ENCODE peak calls at places on chromosomes 16 and 17, in ten cellular contexts. E, O, F, V, Z, P, X, I, C and S are unnamed samples.
A peak's percentile ranks its signal among the peaks of the same experiment; 100 is the strongest.

GRCh38 chr17:27315322-27315721 is 21.4 kb downstream of the WSB1 start:
- DNase-seq in E (peak; percentile 94), O (peak; percentile 96), F (peak; percentile 88), V (no peak), Z (peak; percentile 84), P (peak; percentile 77), X (peak; percentile 78), I (peak; percentile 83), C (peak; percentile 75), S (peak; percentile 86)

GRCh38 chr17:63439682-63440081 is 6.4 kb downstream of the CYB561 start:
- DNase-seq in E (peak; percentile 51), O (peak; percentile 7), F (no peak), V (no peak), Z (no peak), P (no peak), X (no peak), I (no peak), C (no peak), S (no peak)

GRCh38 chr16:30876867-30877266 is 17.0 kb downstream of the BCL7C start:
- DNase-seq in E (no peak), O (no peak), F (no peak), V (no peak), Z (no peak), P (no peak), X (no peak), I (no peak), C (no peak), S (no peak)

GRCh38 chr17:76513306-76513692 is 12.1 kb upstream of the RHBDF2 start:
- DNase-seq in E (no peak), O (no peak), F (no peak), V (no peak), Z (no peak), P (no peak), X (no peak), I (no peak), C (no peak), S (no peak)

GRCh38 chr17:45132569-45133463 is 501 bp upstream of the PLCD3 start:
- DNase-seq in E (peak; percentile 70), O (peak; percentile 95), F (peak; percentile 81), V (peak; percentile 92), Z (peak; percentile 91), P (peak; percentile 91), X (peak; percentile 92), I (peak; percentile 86), C (peak; percentile 74), S (no peak)

GRCh38 chr16:2058901-2059300 is 11.1 kb downstream of the TSC2 start:
- DNase-seq in E (no peak), O (no peak), F (no peak), V (no peak), Z (no peak), P (no peak), X (no peak), I (no peak), C (no peak), S (no peak)

GRCh38 chr17:9982159-9982558 is 77.1 kb upstream of the RCVRN start:
- DNase-seq in E (no peak), O (no peak), F (no peak), V (no peak), Z (peak; percentile 12), P (no peak), X (no peak), I (no peak), C (no peak), S (no peak)

GRCh38 chr17:15503731-15504130 is 36.3 kb upstream of the CDRT4 start:
- DNase-seq in E (no peak), O (no peak), F (no peak), V (no peak), Z (no peak), P (no peak), X (no peak), I (no peak), C (no peak), S (no peak)

GRCh38 chr16:79864032-79864780 is 263.7 kb upstream of the MAF start:
- DNase-seq in E (no peak), O (no peak), F (no peak), V (no peak), Z (no peak), P (no peak), X (no peak), I (no peak), C (no peak), S (no peak)

GRCh38 chr16:79862601-79863000 is 262.1 kb upstream of the MAF start:
- DNase-seq in E (no peak), O (no peak), F (no peak), V (no peak), Z (no peak), P (no peak), X (no peak), I (no peak), C (no peak), S (no peak)

GRCh38 chr16:79864781-79865391 is 264.3 kb upstream of the MAF start:
- DNase-seq in E (no peak), O (no peak), F (no peak), V (no peak), Z (peak; percentile 19), P (no peak), X (no peak), I (no peak), C (no peak), S (no peak)

GRCh38 chr16:79865918-79866317 is 265.4 kb upstream of the MAF start:
- DNase-seq in E (no peak), O (no peak), F (no peak), V (no peak), Z (no peak), P (no peak), X (no peak), I (no peak), C (no peak), S (no peak)

DNA sequence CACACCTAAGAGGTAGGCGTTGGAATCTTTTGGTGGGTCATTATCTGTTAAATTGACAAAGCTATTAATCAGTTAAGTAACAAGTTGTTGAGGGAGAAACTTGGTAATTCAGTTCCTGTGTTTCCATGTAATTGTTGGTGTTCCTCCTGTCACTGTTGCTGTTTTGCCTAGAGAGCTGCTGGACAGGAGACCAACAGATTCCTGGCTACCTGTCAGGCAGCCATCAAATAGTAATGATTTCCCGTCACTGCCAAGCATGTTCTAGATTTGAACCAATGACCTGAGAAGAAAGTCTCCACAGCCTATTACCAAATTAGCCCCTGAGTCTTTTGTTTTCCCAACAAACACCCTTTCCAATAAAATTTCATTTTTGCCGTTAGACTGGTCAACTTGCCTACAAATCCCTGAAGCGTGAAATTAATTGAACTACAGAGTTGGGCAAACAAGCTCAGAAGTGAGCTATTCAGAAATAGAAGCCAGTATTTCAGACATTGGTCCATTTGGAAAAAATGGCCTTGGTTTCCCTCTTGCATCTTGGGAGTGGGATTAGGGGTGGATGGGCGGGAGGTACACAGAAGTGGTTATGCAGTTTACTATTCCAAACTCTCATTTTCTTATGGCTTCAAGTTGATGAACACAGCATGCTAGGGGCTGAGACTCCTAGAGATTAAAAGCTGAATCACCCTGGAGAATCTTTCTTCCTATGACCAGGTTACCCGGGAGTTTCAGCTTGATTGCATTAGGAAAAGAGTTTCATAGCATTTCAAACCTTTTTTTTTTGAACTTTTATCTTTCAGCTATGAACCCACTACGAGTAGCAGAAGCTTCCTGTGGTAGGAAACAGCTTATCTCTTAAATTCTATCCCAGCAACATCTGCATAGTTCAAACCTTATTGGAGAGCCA is 262.8 kb upstream of the MAF start:
- DNase-seq in E (no peak), O (no peak), F (no peak), V (no peak), Z (no peak), P (no peak), X (no peak), I (no peak), C (no peak), S (no peak)
- H3K27ac ChIP-seq in E (no peak overlapping the region), O (no peak overlapping the region), F (no peak overlapping the region), V (no peak overlapping the region), Z (no peak overlapping the region), P (no peak overlapping the region), X (no peak overlapping the region), I (no peak overlapping the region), C (no peak overlapping the region), S (no peak overlapping the region)

GRCh38 chr17:60142872-60143499 is 6.8 kb upstream of the CA4 start:
- DNase-seq in E (peak; percentile 83), O (peak; percentile 94), F (peak; percentile 89), V (peak; percentile 85), Z (peak; percentile 88), P (peak; percentile 88), X (peak; percentile 88), I (peak; percentile 76), C (peak; percentile 83), S (peak; percentile 63)

GRCh38 chr17:60137731-60138130 is 12.0 kb upstream of the CA4 start:
- DNase-seq in E (no peak), O (no peak), F (no peak), V (peak; percentile 14), Z (no peak), P (no peak), X (no peak), I (no peak), C (no peak), S (no peak)

GRCh38 chr17:60138769-60139437 is 10.9 kb upstream of the CA4 start:
- DNase-seq in E (no peak), O (no peak), F (no peak), V (peak; percentile 40), Z (no peak), P (peak; percentile 53), X (no peak), I (no peak), C (no peak), S (no peak)

GRCh38 chr17:60139438-60140285 is 10.1 kb upstream of the CA4 start:
- DNase-seq in E (peak; percentile 58), O (peak; percentile 91), F (peak; percentile 71), V (peak; percentile 83), Z (peak; percentile 88), P (peak; percentile 87), X (peak; percentile 84), I (peak; percentile 80), C (peak; percentile 40), S (peak; percentile 30)

DNA sequence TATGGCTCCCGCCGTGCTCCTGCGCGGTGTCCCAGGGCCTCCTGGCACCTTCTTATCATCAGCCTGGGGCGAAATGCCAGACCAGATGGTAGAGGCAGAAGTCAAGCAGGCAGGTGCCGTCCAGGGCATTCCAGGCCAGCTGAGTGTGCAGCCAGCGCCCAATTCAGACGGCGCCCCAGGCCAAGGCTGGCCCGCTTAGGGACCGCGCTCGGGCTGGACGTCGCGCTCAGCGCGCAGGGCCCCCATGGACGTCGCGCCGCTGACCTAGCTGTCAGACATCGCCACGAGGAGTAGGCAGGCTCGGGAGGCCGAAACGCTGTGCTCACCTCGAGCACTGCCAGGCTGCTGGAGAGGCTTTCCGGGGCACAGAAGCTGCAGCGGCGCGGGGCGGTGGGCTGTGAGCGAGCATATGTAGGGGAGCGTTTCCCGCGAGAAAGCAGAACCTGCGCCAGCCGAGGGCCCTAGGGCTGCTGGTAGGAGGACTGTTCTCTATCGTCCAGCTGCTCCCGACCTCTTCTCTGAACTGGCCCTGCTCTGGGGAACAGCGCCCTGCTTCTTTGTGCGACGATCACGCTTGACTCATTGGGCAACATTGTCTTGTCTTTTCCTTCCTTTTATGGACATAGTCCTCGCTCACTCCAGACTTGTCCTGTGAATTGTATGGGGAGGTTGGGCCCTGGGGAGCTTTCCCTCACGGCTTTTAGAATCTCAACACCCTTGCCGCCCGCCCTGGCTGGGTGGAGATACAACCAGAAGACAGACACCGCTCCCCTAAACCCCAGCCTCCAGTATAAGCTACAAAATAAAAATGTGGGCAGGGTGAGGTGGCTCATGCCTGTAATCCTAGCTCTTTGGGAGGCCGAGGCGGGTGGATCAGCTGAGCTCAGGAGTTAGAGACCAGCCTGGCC is 8.4 kb upstream of the CA4 start:
- DNase-seq in E (peak; percentile 13), O (peak; percentile 71), F (no peak), V (peak; percentile 45), Z (peak; percentile 34), P (no peak), X (peak; percentile 68), I (no peak), C (no peak), S (no peak)
- H3K27ac ChIP-seq in E (peak overlapping the region; percentile 14), O (no peak overlapping the region), F (no peak overlapping the region), V (no peak overlapping the region), Z (no peak overlapping the region), P (no peak overlapping the region), X (no peak overlapping the region), I (no peak overlapping the region), C (no peak overlapping the region), S (no peak overlapping the region)

GRCh38 chr17:4510615-4510941 is 11.9 kb downstream of the SPNS2 start:
- DNase-seq in E (no peak), O (no peak), F (no peak), V (no peak), Z (no peak), P (no peak), X (no peak), I (no peak), C (no peak), S (no peak)

GRCh38 chr17:4509923-4510614 is 11.4 kb downstream of the SPNS2 start:
- DNase-seq in E (no peak), O (peak; percentile 87), F (peak; percentile 63), V (no peak), Z (no peak), P (no peak), X (no peak), I (peak; percentile 48), C (no peak), S (no peak)

GRCh38 chr17:4508207-4508606 is 9.5 kb downstream of the SPNS2 start:
- DNase-seq in E (no peak), O (peak; percentile 41), F (no peak), V (no peak), Z (no peak), P (no peak), X (no peak), I (no peak), C (no peak), S (no peak)

GRCh38 chr17:4507361-4508111 is 8.9 kb downstream of the SPNS2 start:
- DNase-seq in E (no peak), O (peak; percentile 35), F (no peak), V (no peak), Z (no peak), P (no peak), X (no peak), I (no peak), C (no peak), S (no peak)

GRCh38 chr17:4509402-4509801 is 10.7 kb downstream of the SPNS2 start:
- DNase-seq in E (no peak), O (peak; percentile 80), F (no peak), V (no peak), Z (no peak), P (peak; percentile 80), X (no peak), I (no peak), C (no peak), S (no peak)
- H3K27ac ChIP-seq in E (no peak overlapping the region), O (peak overlapping the region; percentile 65), F (peak overlapping the region; percentile 72), V (peak overlapping the region; percentile 32), Z (no peak overlapping the region), P (peak overlapping the region; percentile 65), X (peak overlapping the region; percentile 76), I (peak overlapping the region; percentile 87), C (no peak overlapping the region), S (no peak overlapping the region)

GRCh38 chr16:86570542-86571196 is 4.0 kb downstream of the FOXC2 start:
- DNase-seq in E (no peak), O (no peak), F (no peak), V (no peak), Z (no peak), P (no peak), X (no peak), I (no peak), C (no peak), S (no peak)
- H3K27ac ChIP-seq in E (no peak overlapping the region), O (no peak overlapping the region), F (peak overlapping the region; percentile 82), V (no peak overlapping the region), Z (no peak overlapping the region), P (no peak overlapping the region), X (no peak overlapping the region), I (peak overlapping the region; percentile 88), C (peak overlapping the region; percentile 29), S (no peak overlapping the region)